ENCODE peak calls at places on chromosomes 13 and 19, in four cellular contexts. One of them, this sample, is unnamed.

GRCh38 chr19:2529473-2529918 is 53.6 kb downstream of the GADD45B start:
- DNase-seq in uterus: no peak
- DNase-seq in dorsolateral prefrontal cortex: no peak
- DNase-seq in neural progenitor cell: no peak
- DNase-seq in this sample: no peak

GRCh38 chr13:43107780-43108179 is 84.4 kb downstream of the DNAJC15 start:
- DNase-seq in uterus: no peak
- DNase-seq in dorsolateral prefrontal cortex: no peak
- DNase-seq in neural progenitor cell: no peak
- DNase-seq in this sample: no peak

GRCh38 chr13:20412761-20413355 is 112.8 kb downstream of the CRYL1 start:
- DNase-seq in uterus: no peak
- DNase-seq in dorsolateral prefrontal cortex: no peak
- DNase-seq in neural progenitor cell: no peak
- DNase-seq in this sample: no peak

GRCh38 chr19:5775668-5776309 is 8.8 kb downstream of the PRR22 start:
- DNase-seq in uterus: no peak
- DNase-seq in dorsolateral prefrontal cortex: no peak
- DNase-seq in neural progenitor cell: no peak
- DNase-seq in this sample: no peak

GRCh38 chr13:32309812-32310706 is 5.1 kb downstream of the ZAR1L start:
- DNase-seq in uterus: no peak
- DNase-seq in dorsolateral prefrontal cortex: no peak
- DNase-seq in neural progenitor cell: peak; percentile 63
- DNase-seq in this sample: no peak

GRCh38 chr13:29503041-29503837 is 92.2 kb downstream of the SLC7A1 start:
- DNase-seq in uterus: no peak
- DNase-seq in dorsolateral prefrontal cortex: no peak
- DNase-seq in neural progenitor cell: peak; percentile 58
- DNase-seq in this sample: no peak

GRCh38 chr19:21474671-21475181 is 30.7 kb upstream of the ZNF429 start:
- DNase-seq in uterus: peak; percentile 78
- DNase-seq in dorsolateral prefrontal cortex: peak; percentile 68
- DNase-seq in neural progenitor cell: peak; percentile 82
- DNase-seq in this sample: peak; percentile 83

GRCh38 chr13:46668302-46668720 is 115.3 kb downstream of the LRCH1 start:
- DNase-seq in uterus: peak; percentile 37
- DNase-seq in dorsolateral prefrontal cortex: no peak
- DNase-seq in neural progenitor cell: no peak
- DNase-seq in this sample: peak; percentile 47

GRCh38 chr13:41648314-41648935 is 191.1 kb downstream of the RGCC start:
- DNase-seq in uterus: no peak
- DNase-seq in dorsolateral prefrontal cortex: no peak
- DNase-seq in neural progenitor cell: no peak
- DNase-seq in this sample: no peak

GRCh38 chr19:49805822-49806612 is 7.1 kb downstream of the FUZ start:
- DNase-seq in uterus: no peak
- DNase-seq in dorsolateral prefrontal cortex: no peak
- DNase-seq in neural progenitor cell: no peak
- DNase-seq in this sample: no peak

GRCh38 chr13:110405597-110406450 is 98.7 kb downstream of the COL4A2 start:
- DNase-seq in uterus: no peak
- DNase-seq in dorsolateral prefrontal cortex: no peak
- DNase-seq in neural progenitor cell: no peak
- DNase-seq in this sample: no peak

GRCh38 chr19:36489920-36490415 is 607 bp upstream of the ZNF566 start:
- DNase-seq in uterus: peak; percentile 79
- DNase-seq in dorsolateral prefrontal cortex: peak; percentile 71
- DNase-seq in neural progenitor cell: peak; percentile 96
- DNase-seq in this sample: peak; percentile 89

GRCh38 chr19:50959731-50960500 is 7.1 kb upstream of the KLK5 start:
- DNase-seq in uterus: no peak
- DNase-seq in dorsolateral prefrontal cortex: no peak
- DNase-seq in neural progenitor cell: no peak
- DNase-seq in this sample: no peak

GRCh38 chr19:7868326-7868670 is 5.9 kb downstream of the PRR36 start:
- DNase-seq in uterus: no peak
- DNase-seq in dorsolateral prefrontal cortex: no peak
- DNase-seq in neural progenitor cell: no peak
- DNase-seq in this sample: no peak

GRCh38 chr13:111861766-111862366 is 205.1 kb upstream of the SOX1 start:
- DNase-seq in uterus: no peak
- DNase-seq in dorsolateral prefrontal cortex: no peak
- DNase-seq in neural progenitor cell: no peak
- DNase-seq in this sample: no peak

GRCh38 chr13:68490594-68490993 is 1260.5 kb upstream of the PCDH9 start:
- DNase-seq in uterus: no peak
- DNase-seq in dorsolateral prefrontal cortex: no peak
- DNase-seq in neural progenitor cell: no peak
- DNase-seq in this sample: no peak

GRCh38 chr19:8208119-8208709 is 956 bp upstream of the CERS4 start:
- DNase-seq in uterus: peak; percentile 34
- DNase-seq in dorsolateral prefrontal cortex: peak; percentile 50
- DNase-seq in neural progenitor cell: peak; percentile 28
- DNase-seq in this sample: no peak

GRCh38 chr19:5149508-5149907 is 180.6 kb downstream of the KDM4B start:
- DNase-seq in uterus: peak; percentile 11
- DNase-seq in dorsolateral prefrontal cortex: no peak
- DNase-seq in neural progenitor cell: no peak
- DNase-seq in this sample: no peak

GRCh38 chr19:46232029-46232428 is 2.5 kb downstream of the IGFL1 start:
- DNase-seq in uterus: no peak
- DNase-seq in dorsolateral prefrontal cortex: no peak
- DNase-seq in neural progenitor cell: no peak
- DNase-seq in this sample: no peak

GRCh38 chr19:5953034-5953589 is 24.8 kb downstream of the RANBP3 start:
- DNase-seq in uterus: no peak
- DNase-seq in dorsolateral prefrontal cortex: no peak
- DNase-seq in neural progenitor cell: no peak
- DNase-seq in this sample: no peak

GRCh38 chr19:3576696-3577443 is 4.1 kb downstream of the HMG20B start:
- DNase-seq in uterus: peak; percentile 62
- DNase-seq in dorsolateral prefrontal cortex: peak; percentile 64
- DNase-seq in neural progenitor cell: peak; percentile 94
- DNase-seq in this sample: peak; percentile 54

GRCh38 chr13:40236566-40237168 is 429.8 kb downstream of the FOXO1 start:
- DNase-seq in uterus: peak; percentile 76
- DNase-seq in dorsolateral prefrontal cortex: no peak
- DNase-seq in neural progenitor cell: no peak
- DNase-seq in this sample: peak; percentile 54

GRCh38 chr13:25874907-25875306 is 176.9 kb downstream of the SHISA2 start:
- DNase-seq in uterus: no peak
- DNase-seq in dorsolateral prefrontal cortex: no peak
- DNase-seq in neural progenitor cell: no peak
- DNase-seq in this sample: no peak

GRCh38 chr13:94143624-94144350 is 335.7 kb downstream of the DCT start:
- DNase-seq in uterus: no peak
- DNase-seq in dorsolateral prefrontal cortex: no peak
- DNase-seq in neural progenitor cell: no peak
- DNase-seq in this sample: no peak
- H3K27me3 ChIP-seq in uterus: no peaks in the 10 kb centered on the region
- H3K27me3 ChIP-seq in dorsolateral prefrontal cortex: no peaks in the 10 kb centered on the region
- H3K27me3 ChIP-seq in neural progenitor cell: peaks cover 63% of the 10 kb centered on the region
- H3K27me3 ChIP-seq in this sample: no peaks in the 10 kb centered on the region

GRCh38 chr19:38483016-38483630 is 49.6 kb downstream of the RYR1 start:
- DNase-seq in uterus: no peak
- DNase-seq in dorsolateral prefrontal cortex: no peak
- DNase-seq in neural progenitor cell: no peak
- DNase-seq in this sample: no peak

GRCh38 chr19:38475176-38475575 is 41.7 kb downstream of the RYR1 start:
- DNase-seq in uterus: no peak
- DNase-seq in dorsolateral prefrontal cortex: no peak
- DNase-seq in neural progenitor cell: no peak
- DNase-seq in this sample: no peak

GRCh38 chr19:38482496-38482895 is 49.0 kb downstream of the RYR1 start:
- DNase-seq in uterus: no peak
- DNase-seq in dorsolateral prefrontal cortex: no peak
- DNase-seq in neural progenitor cell: no peak
- DNase-seq in this sample: no peak

GRCh38 chr19:38473201-38473600 is 39.7 kb downstream of the RYR1 start:
- DNase-seq in uterus: no peak
- DNase-seq in dorsolateral prefrontal cortex: no peak
- DNase-seq in neural progenitor cell: no peak
- DNase-seq in this sample: no peak

DNA sequence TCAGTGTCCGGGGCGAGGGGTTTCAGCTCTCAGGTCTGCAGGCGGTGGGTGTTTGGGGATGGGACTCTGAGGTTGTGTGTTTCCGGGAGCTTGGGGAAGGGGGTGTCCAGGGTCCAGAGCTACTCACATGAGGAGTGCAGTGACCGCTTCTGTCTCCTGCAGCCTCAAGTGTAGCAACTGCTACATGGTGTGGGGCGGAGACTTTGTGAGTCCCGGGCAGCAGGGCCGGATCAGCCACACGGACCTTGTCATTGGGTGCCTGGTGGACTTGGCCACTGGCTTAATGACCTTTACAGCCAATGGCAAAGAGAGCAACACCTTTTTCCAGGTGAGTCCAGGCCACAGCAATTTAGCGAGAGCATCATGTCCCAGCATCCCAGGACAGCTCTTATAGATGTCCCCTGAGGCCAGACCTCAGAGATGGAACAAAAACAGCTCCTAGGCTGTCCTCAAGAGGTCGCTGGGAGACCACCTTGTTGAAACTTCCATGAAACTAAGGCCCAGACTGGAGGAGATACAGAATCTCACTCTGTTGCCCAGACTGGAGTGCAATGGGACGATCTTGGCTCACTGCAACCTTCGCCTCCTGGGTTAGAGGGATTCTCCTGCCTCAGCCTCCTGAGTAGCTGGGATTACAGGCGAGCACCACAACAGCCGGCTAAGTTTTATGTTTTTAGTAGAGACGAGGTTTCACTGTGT is 44.9 kb downstream of the RYR1 start:
- DNase-seq in uterus: no peak
- DNase-seq in dorsolateral prefrontal cortex: no peak
- DNase-seq in neural progenitor cell: peak; percentile 65
- DNase-seq in this sample: no peak
- TF ChIP-seq CTCF in uterus: no peak
- TF ChIP-seq CTCF in dorsolateral prefrontal cortex: no peak
- TF ChIP-seq CTCF in neural progenitor cell: peak; percentile 56
- TF ChIP-seq CTCF in this sample: no peak

GRCh38 chr19:40552848-40553247 is 23.8 kb upstream of the SHKBP1 start:
- DNase-seq in uterus: no peak
- DNase-seq in dorsolateral prefrontal cortex: no peak
- DNase-seq in neural progenitor cell: no peak
- DNase-seq in this sample: peak; percentile 23
- H3K27me3 ChIP-seq in uterus: no peaks in the 10 kb centered on the region
- H3K27me3 ChIP-seq in dorsolateral prefrontal cortex: no peaks in the 10 kb centered on the region
- H3K27me3 ChIP-seq in neural progenitor cell: peaks cover 84% of the 10 kb centered on the region
- H3K27me3 ChIP-seq in this sample: peaks cover 47% of the 10 kb centered on the region

GRCh38 chr19:27795369-27795768 is 1417.6 kb downstream of the UQCRFS1 start:
- DNase-seq in uterus: no peak
- DNase-seq in dorsolateral prefrontal cortex: no peak
- DNase-seq in neural progenitor cell: no peak
- DNase-seq in this sample: no peak

GRCh38 chr19:27794444-27795042 is 1418.4 kb downstream of the UQCRFS1 start:
- DNase-seq in uterus: no peak
- DNase-seq in dorsolateral prefrontal cortex: peak; percentile 10
- DNase-seq in neural progenitor cell: peak; percentile 67
- DNase-seq in this sample: peak; percentile 36

GRCh38 chr19:27793644-27794443 is 1419.1 kb downstream of the UQCRFS1 start:
- DNase-seq in uterus: peak; percentile 88
- DNase-seq in dorsolateral prefrontal cortex: peak; percentile 97
- DNase-seq in neural progenitor cell: peak; percentile 94
- DNase-seq in this sample: peak; percentile 92

GRCh38 chr19:27792576-27793127 is 1420.3 kb downstream of the UQCRFS1 start:
- DNase-seq in uterus: no peak
- DNase-seq in dorsolateral prefrontal cortex: no peak
- DNase-seq in neural progenitor cell: no peak
- DNase-seq in this sample: no peak

GRCh38 chr19:27793128-27793643 is 1419.8 kb downstream of the UQCRFS1 start:
- DNase-seq in uterus: peak; percentile 62
- DNase-seq in dorsolateral prefrontal cortex: peak; percentile 57
- DNase-seq in neural progenitor cell: peak; percentile 90
- DNase-seq in this sample: peak; percentile 75
- TF ChIP-seq CTCF in uterus: no peak
- TF ChIP-seq CTCF in dorsolateral prefrontal cortex: no peak
- TF ChIP-seq CTCF in neural progenitor cell: no peak
- TF ChIP-seq CTCF in this sample: no peak

GRCh38 chr19:17953316-17953801 is 13.5 kb upstream of the KCNN1 start:
- DNase-seq in uterus: no peak
- DNase-seq in dorsolateral prefrontal cortex: no peak
- DNase-seq in neural progenitor cell: no peak
- DNase-seq in this sample: no peak

GRCh38 chr19:17949956-17950309 is 17.0 kb upstream of the KCNN1 start:
- DNase-seq in uterus: no peak
- DNase-seq in dorsolateral prefrontal cortex: no peak
- DNase-seq in neural progenitor cell: no peak
- DNase-seq in this sample: no peak

GRCh38 chr19:17952041-17952976 is 14.6 kb upstream of the KCNN1 start:
- DNase-seq in uterus: no peak
- DNase-seq in dorsolateral prefrontal cortex: no peak
- DNase-seq in neural progenitor cell: peak; percentile 50
- DNase-seq in this sample: no peak

GRCh38 chr19:17950310-17951150 is 16.4 kb upstream of the KCNN1 start:
- DNase-seq in uterus: no peak
- DNase-seq in dorsolateral prefrontal cortex: peak; percentile 47
- DNase-seq in neural progenitor cell: peak; percentile 67
- DNase-seq in this sample: no peak

DNA sequence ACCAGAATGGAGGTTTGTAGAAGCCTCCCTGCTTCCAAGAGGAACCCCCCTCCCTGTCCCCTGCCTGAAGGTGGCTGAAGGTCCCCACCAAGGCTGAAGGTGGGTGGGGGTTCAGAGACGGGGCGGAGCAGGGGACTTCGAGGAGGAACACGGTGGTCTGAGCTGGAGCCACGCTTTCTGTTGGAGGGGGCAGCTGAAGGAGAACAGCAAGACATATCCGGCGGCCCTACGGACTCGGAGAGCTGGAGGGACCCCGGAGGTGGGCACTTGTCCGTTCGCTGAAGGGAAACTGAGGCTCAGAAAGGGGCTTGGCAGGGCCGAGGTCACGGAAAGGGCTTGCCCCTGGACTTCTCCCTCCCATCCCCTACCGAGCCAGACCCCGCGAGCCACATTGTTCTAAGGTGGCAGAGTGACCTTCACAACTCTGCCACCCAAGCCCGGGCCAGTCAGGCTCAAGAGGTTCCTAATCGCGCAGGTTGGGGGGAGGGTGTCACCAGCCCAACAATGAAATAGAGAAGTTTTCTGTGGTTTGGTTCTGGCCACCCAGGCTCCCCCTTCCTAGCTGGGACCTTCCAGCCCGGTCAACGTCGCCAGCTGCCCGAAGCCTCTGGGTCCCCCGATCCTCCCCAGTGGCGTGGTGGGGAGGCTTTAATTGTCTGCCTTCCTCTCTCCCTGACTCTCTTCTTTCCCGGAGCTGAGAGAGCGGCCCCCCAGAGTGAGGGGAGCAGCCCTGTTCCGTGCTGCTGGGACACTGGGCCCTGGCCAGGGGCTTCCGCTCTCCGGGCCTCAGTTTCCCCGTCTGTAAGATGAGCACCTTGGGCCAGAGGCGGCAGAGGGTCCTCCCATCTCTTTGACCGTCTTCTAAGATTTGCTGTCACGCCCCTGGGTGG is 15.5 kb upstream of the KCNN1 start:
- DNase-seq in uterus: no peak
- DNase-seq in dorsolateral prefrontal cortex: no peak
- DNase-seq in neural progenitor cell: peak; percentile 43
- DNase-seq in this sample: no peak
- H3K27me3 ChIP-seq in uterus: peaks cover 28% of the 10 kb centered on the region
- H3K27me3 ChIP-seq in dorsolateral prefrontal cortex: peaks cover 58% of the 10 kb centered on the region
- H3K27me3 ChIP-seq in neural progenitor cell: peaks cover 68% of the 10 kb centered on the region
- H3K27me3 ChIP-seq in this sample: peaks cover 83% of the 10 kb centered on the region

This sample was measured in heart left ventricle.